ENCODE peak calls at places on chromosomes 11 and 22, in four cellular contexts. Q is HL-60, J is GM23338, W is kidney epithelial cell. S is an unnamed sample.

GRCh38 chr11:102564110-102564509 is 33.6 kb upstream of the MMP7 start:
- DNase-seq in J (no peak), W (peak), Q (no peak), S (no peak)

GRCh38 chr11:8720868-8721739 is 38.5 kb downstream of the RPL27A start:
- DNase-seq in W (no peak), J (peak), Q (no peak), S (no peak)

GRCh38 chr11:1473011-1473628 is 13.5 kb downstream of the MOB2 start:
- DNase-seq in Q (no peak), J (no peak), W (no peak), S (no peak)

GRCh38 chr11:12160680-12161079 is 50.3 kb downstream of the MICAL2 start:
- DNase-seq in J (no peak), W (no peak), Q (no peak), S (no peak)

GRCh38 chr11:68968306-68969255 is 12.2 kb downstream of the MRGPRD start:
- DNase-seq in Q (no peak), J (peak), W (no peak), S (no peak)

GRCh38 chr22:28983190-28983589 is 78.4 kb downstream of the C22orf31 start:
- DNase-seq in W (no peak), Q (no peak), J (no peak), S (no peak)

GRCh38 chr11:96186806-96187205 is 156.2 kb downstream of the MAML2 start:
- DNase-seq in Q (no peak), W (no peak), J (no peak), S (no peak)

GRCh38 chr11:132987936-132988335 is 544.4 kb downstream of the OPCML start:
- DNase-seq in Q (no peak), J (no peak), W (peak), S (no peak)

GRCh38 chr11:94768602-94769511 is 701 bp downstream of the AMOTL1 start:
- DNase-seq in J (peak), Q (no peak), W (no peak), S (peak)

GRCh38 chr11:19679952-19680823 is 32.4 kb upstream of the NAV2 start:
- DNase-seq in W (peak), Q (no peak), J (peak), S (no peak)

GRCh38 chr22:23150762-23151161 is 5.5 kb downstream of the RAB36 start:
- DNase-seq in J (no peak), Q (no peak), W (no peak), S (no peak)

GRCh38 chr11:17013548-17014320 is 480 bp downstream of the PLEKHA7 start:
- DNase-seq in Q (no peak), J (peak), W (no peak), S (no peak)

GRCh38 chr22:23396362-23397007 is 183.6 kb downstream of the IGLL1 start:
- DNase-seq in W (no peak), Q (no peak), J (no peak), S (no peak)

GRCh38 chr11:3686751-3687150 is 15.6 kb upstream of the CHRNA10 start:
- DNase-seq in J (no peak), W (no peak), Q (no peak), S (no peak)

GRCh38 chr11:6022954-6023353 is 7.6 kb downstream of the OR56A1 start:
- DNase-seq in W (no peak), J (peak), Q (peak), S (no peak)

GRCh38 chr22:45581549-45582080 is 78.9 kb downstream of the FBLN1 start:
- DNase-seq in W (no peak), J (no peak), Q (no peak), S (no peak)

GRCh38 chr22:19903513-19903912 is 38.1 kb upstream of the COMT start:
- DNase-seq in W (no peak), J (no peak), Q (no peak), S (no peak)

GRCh38 chr22:50308597-50308935 is 1.1 kb upstream of the PLXNB2 start:
- DNase-seq in W (no peak), J (no peak), Q (peak), S (no peak)

GRCh38 chr22:31173386-31174145 is 13.6 kb downstream of the RNF185 start:
- DNase-seq in W (peak), Q (no peak), J (no peak), S (no peak)

GRCh38 chr11:81165164-81165563 is 1568.5 kb downstream of the FAM181B start:
- DNase-seq in J (peak), Q (no peak), W (no peak), S (no peak)

GRCh38 chr11:83319346-83319745 is 33.2 kb upstream of the CCDC90B start:
- DNase-seq in Q (no peak), J (no peak), W (no peak), S (no peak)

GRCh38 chr11:104873252-104873651 is 25.0 kb downstream of the CASP12 start:
- DNase-seq in W (no peak), J (peak), Q (no peak), S (no peak)

GRCh38 chr11:2887526-2888195 is 2.1 kb upstream of the CDKN1C start:
- DNase-seq in Q (no peak), J (no peak), W (no peak), S (no peak)

GRCh38 chr11:116990061-116990473 is 108.2 kb downstream of the SIK3 start:
- DNase-seq in J (no peak), Q (no peak), W (no peak), S (no peak)

GRCh38 chr11:69411257-69411924 is 70.1 kb upstream of the LINC01488 start:
- DNase-seq in Q (no peak), J (no peak), W (no peak), S (no peak)

GRCh38 chr22:21446827-21447690 is 20.1 kb upstream of the TMEM191C start:
- DNase-seq in W (no peak), Q (no peak), J (no peak), S (no peak)

GRCh38 chr11:27710536-27710935 is 10.3 kb upstream of the BDNF start:
- DNase-seq in W (no peak), Q (no peak), J (no peak), S (no peak)

GRCh38 chr11:72317982-72318381 is 74.0 kb upstream of the PHOX2A start:
- DNase-seq in W (no peak), J (no peak), Q (no peak), S (no peak)
- TF ChIP-seq CTCF in W (no peak), J (no peak), Q (no peak), S (no peak)

DNA sequence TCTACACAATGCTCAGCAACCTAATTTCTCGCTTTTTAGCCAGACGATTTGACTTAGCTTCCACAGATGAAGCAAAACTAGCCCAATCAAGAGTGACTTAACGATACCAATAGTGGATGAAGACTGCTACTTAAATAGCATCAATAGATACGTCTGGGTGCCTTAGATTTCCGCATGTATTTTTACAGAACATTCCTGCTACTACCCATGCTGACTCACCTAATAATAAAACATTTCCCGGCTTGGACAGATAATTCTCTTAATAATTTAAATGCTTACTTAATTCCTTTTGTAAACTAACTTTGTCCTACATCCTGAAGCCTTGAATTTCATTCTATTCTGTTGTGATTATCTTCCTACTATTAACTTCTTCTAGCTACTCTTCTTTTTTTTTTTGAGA is 5.2 kb upstream of the LAYN start:
- DNase-seq in W (no peak), Q (no peak), J (no peak), S (no peak)
- TF ChIP-seq CTCF in W (no peak), Q (no peak), J (no peak), S (no peak)

DNA sequence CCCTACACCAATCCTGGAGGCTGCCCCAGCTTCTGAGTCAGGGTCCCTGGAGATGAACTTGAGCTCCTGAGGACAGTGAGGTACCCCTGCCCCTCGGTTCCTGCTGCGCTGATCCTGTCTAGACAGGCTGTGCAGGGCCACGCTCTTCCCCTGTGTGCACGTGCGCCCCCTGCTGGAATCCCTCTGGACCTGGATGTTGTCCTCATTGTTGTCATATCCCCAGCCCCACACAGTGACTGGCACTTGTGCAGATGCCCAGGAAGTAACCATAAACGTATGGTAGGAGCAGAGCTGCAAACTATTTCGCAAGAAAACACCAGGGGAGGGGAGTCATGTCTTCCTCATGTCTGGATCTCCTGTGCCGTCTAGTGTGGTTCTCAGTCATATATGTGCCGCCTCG is 114.7 kb downstream of the CRYBB2 start:
- DNase-seq in W (no peak), Q (peak), J (peak), S (no peak)
- TF ChIP-seq CTCF in W (peak), Q (peak), J (peak), S (no peak)

DNA sequence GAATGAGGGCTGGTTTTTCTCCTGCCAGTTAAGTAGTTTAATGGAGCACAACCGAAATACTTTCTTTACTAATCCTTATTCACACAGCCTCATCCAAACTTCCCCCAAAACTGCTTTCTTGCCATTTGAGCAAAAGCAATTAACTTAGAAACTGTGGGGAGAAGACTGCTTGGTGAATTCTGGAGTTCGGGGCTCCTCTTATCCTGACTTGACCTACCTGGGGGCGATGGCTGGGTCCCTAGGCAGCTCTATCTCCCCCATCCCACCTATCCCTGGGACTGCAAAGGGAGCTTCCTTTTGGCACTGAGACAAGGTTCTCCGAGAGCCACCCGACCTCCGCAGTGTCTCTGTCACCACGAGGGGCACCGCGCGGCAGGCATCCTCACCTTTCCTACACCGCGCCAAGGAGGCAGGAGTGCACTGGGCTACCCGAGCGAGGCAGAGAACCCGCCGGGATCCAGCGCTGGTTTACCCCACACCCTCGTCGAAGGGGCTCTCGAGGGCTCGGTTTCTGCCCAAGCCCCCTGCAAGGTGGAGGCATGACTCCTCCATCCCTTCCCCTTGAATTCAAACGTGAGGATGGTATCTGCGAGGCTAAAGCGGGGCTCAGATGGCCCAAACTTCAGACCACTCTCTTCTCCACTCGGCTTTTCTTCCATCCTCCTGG is 731 bp downstream of the DESI1 start:
- DNase-seq in J (peak), W (no peak), Q (no peak), S (peak)
- TF ChIP-seq CTCF in J (no peak), W (peak), Q (no peak), S (no peak)

DNA sequence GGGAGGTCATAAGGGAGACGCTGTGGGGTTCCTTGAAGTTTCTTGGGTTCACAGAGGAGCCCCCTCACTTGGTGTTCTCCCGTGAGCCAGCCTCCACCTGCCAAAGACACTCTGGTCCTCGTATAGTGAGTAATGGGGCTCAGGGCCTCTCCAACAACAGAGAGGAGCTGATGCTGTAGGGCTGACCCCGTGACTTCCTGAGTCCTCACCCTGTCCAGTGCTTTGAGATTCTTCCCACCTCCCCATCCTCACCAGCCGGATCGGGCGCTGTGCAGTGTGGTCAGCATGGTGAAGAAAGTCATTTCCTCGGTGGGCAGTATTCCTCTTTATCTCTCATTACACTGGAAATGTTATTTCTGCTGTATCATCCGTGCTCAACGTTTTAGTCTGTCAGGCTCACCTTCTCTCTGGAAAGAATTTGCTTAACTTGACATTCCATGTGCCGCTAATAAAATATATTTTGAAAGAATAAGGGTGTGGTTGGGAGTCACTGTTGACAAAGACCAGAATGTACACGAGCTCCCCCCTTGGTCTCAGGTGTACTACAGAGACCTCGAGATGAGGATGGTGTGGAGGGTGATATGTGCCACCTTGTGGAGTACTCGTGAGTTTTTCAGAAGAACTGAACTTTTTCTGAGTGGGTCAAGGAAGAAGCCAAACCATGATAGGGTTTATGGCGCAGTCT is 25.7 kb upstream of the SCGB1A1 start:
- DNase-seq in W (no peak), J (no peak), Q (no peak), S (no peak)
- TF ChIP-seq CTCF in W (peak), J (peak), Q (no peak), S (no peak)

GRCh38 chr11:45815747-45816146 is 10.8 kb downstream of the SLC35C1 start:
- DNase-seq in J (peak), W (no peak), Q (no peak), S (no peak)
- TF ChIP-seq CTCF in J (peak), W (no peak), Q (no peak), S (no peak)

DNA sequence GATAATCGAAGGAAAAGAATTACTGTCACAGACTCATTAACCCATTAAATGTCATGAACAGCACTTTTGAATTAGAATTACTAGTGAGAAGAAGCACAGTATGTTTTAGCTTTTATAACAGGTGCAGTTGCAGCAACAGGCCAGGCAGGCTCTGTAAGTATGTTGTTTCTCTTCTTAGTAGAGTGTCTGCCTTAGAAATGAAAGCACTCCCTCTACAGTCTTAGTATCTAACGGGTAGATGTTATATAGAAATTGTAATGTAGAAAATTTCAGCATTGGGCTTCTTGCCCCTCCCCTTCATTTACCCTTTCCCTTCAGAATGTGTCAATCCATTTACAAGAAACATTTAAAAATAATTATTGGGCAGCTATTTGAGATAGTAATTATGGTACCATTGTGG is 87.4 kb downstream of the HIPK3 start:
- DNase-seq in W (no peak), Q (no peak), J (peak), S (no peak)
- TF ChIP-seq CTCF in W (no peak), Q (no peak), J (no peak), S (no peak)

GRCh38 chr11:70470127-70470526 is 71.8 kb downstream of the CTTN start:
- DNase-seq in Q (peak), W (no peak), J (no peak), S (no peak)

GRCh38 chr11:70466596-70466995 is 68.3 kb downstream of the CTTN start:
- DNase-seq in Q (no peak), W (no peak), J (no peak), S (no peak)

GRCh38 chr11:70468256-70469230 is 70.2 kb downstream of the CTTN start:
- DNase-seq in Q (no peak), J (peak), W (no peak), S (no peak)

GRCh38 chr11:70466154-70466553 is 67.8 kb downstream of the CTTN start:
- DNase-seq in J (no peak), W (no peak), Q (no peak), S (no peak)

GRCh38 chr11:70467196-70468085 is 69.1 kb downstream of the CTTN start:
- DNase-seq in J (peak), W (no peak), Q (no peak), S (no peak)
- TF ChIP-seq CTCF in J (peak), W (peak), Q (peak), S (peak)

DNA sequence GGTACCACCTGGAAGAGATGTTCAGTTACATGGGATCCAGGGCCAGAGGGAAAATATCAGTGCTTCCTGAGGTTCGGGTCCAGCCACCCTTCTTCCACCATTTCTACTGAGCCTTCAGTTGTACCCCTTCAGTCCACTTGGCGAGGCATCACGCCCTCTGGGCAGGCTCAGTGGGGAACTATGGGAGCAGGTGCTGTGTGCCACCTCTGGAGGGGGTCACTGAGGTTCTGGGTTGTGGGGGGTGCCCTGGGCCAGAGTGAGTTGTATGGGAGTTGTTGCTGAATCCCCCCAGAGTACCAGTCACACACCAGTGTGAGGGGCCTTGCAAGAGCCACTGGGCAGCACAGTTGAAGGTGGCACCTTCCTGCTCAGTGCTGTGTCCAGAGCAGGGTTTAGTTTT is 2.7 kb upstream of the SREBF2 start:
- DNase-seq in J (no peak), Q (no peak), W (no peak), S (no peak)
- TF ChIP-seq CTCF in J (peak), Q (no peak), W (no peak), S (no peak)

DNA sequence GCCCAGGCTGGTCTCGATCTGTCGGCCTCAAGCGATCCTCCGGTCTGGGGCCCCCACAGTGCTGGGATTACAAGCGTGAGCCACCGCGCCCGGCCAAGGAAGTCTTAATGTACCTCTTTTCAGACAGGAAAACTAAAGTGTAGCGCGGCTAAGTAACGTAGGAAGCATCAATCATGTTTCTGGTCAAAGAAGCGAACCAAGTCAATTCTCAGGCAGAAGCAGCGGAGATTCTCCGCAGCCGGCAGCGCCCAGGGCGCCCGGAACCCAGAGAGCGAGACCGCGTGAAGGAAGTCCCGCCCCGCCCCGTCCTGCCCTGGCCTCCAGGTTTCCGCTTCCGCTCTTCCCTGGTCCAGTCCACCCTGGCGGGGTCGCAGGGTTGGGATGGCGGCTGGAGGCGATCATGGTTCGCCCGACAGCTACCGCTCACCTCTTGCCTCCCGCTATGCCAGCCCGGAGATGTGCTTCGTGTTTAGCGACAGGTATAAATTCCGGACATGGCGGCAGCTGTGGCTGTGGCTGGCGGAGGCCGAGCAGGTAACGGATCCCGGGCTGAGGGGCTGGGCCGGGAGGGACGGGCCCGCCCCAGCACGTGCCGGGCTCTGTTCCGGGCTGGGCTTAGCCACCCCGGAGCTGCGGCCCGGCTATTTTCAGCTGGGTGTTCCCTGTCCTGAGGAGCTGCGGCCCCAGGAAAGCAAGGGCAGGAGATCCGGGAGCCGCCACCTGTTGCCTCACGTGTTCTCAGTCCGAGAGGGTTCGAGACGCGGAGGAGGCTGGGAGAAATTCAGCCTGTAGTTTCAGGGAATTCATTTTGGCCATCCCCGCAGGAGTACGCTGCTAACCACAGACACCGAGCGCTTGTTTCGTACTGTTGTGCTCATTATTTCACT is at the start of gene ADSL:
- DNase-seq in W (peak), J (peak), Q (peak), S (peak)
- TF ChIP-seq CTCF in W (no peak), J (no peak), Q (no peak), S (no peak)

S was measured in natural killer cell.